ENCODE peak calls at places on chromosomes 6 and 20, in five cellular contexts. One of them, this sample, is unnamed.

GRCh38 chr6:16729183-16729696 is 32.0 kb downstream of the ATXN1 start:
- DNase-seq in CD4-positive, alpha-beta T cell: no peak
- DNase-seq in esophagus squamous epithelium: no peak
- DNase-seq in upper lobe of right lung: no peak
- DNase-seq in brain microvascular endothelial cell: peak; percentile 53
- DNase-seq in this sample: peak; percentile 41

GRCh38 chr20:29472606-29473005 is 1784.9 kb upstream of the DEFB115 start:
- DNase-seq in upper lobe of right lung: no peak
- DNase-seq in esophagus squamous epithelium: no peak
- DNase-seq in brain microvascular endothelial cell: no peak
- DNase-seq in CD4-positive, alpha-beta T cell: no peak
- DNase-seq in this sample: no peak

GRCh38 chr6:134235937-134236751 is 81.8 kb downstream of the SGK1 start:
- DNase-seq in esophagus squamous epithelium: no peak
- DNase-seq in upper lobe of right lung: no peak
- DNase-seq in CD4-positive, alpha-beta T cell: no peak
- DNase-seq in brain microvascular endothelial cell: peak; percentile 50
- DNase-seq in this sample: peak; percentile 23

GRCh38 chr6:125340946-125341345 is 39.2 kb upstream of the HDDC2 start:
- DNase-seq in esophagus squamous epithelium: no peak
- DNase-seq in upper lobe of right lung: no peak
- DNase-seq in CD4-positive, alpha-beta T cell: no peak
- DNase-seq in brain microvascular endothelial cell: no peak
- DNase-seq in this sample: no peak

GRCh38 chr20:7817286-7817685 is 123.0 kb downstream of the HAO1 start:
- DNase-seq in upper lobe of right lung: no peak
- DNase-seq in CD4-positive, alpha-beta T cell: no peak
- DNase-seq in brain microvascular endothelial cell: no peak
- DNase-seq in esophagus squamous epithelium: no peak
- DNase-seq in this sample: no peak

GRCh38 chr6:11609324-11610071 is 71.9 kb downstream of the TMEM170B start:
- DNase-seq in CD4-positive, alpha-beta T cell: no peak
- DNase-seq in esophagus squamous epithelium: no peak
- DNase-seq in brain microvascular endothelial cell: peak; percentile 95
- DNase-seq in upper lobe of right lung: no peak
- DNase-seq in this sample: no peak

GRCh38 chr20:16350465-16350864 is 222.8 kb downstream of the KIF16B start:
- DNase-seq in upper lobe of right lung: no peak
- DNase-seq in esophagus squamous epithelium: no peak
- DNase-seq in brain microvascular endothelial cell: peak; percentile 42
- DNase-seq in CD4-positive, alpha-beta T cell: no peak
- DNase-seq in this sample: no peak

GRCh38 chr20:48733296-48733790 is 94.5 kb downstream of the PREX1 start:
- DNase-seq in brain microvascular endothelial cell: peak; percentile 44
- DNase-seq in CD4-positive, alpha-beta T cell: no peak
- DNase-seq in upper lobe of right lung: no peak
- DNase-seq in esophagus squamous epithelium: no peak
- DNase-seq in this sample: no peak

GRCh38 chr6:45209762-45210161 is 118.4 kb upstream of the RUNX2 start:
- DNase-seq in CD4-positive, alpha-beta T cell: no peak
- DNase-seq in esophagus squamous epithelium: no peak
- DNase-seq in upper lobe of right lung: no peak
- DNase-seq in brain microvascular endothelial cell: peak; percentile 5
- DNase-seq in this sample: no peak

GRCh38 chr20:1912646-1913045 is 17.4 kb downstream of the SIRPA start:
- DNase-seq in esophagus squamous epithelium: no peak
- DNase-seq in brain microvascular endothelial cell: no peak
- DNase-seq in CD4-positive, alpha-beta T cell: no peak
- DNase-seq in upper lobe of right lung: peak; percentile 37
- DNase-seq in this sample: no peak

GRCh38 chr20:25057234-25058050 is 497 bp downstream of the ACSS1 start:
- DNase-seq in upper lobe of right lung: peak; percentile 93
- DNase-seq in brain microvascular endothelial cell: no peak
- DNase-seq in esophagus squamous epithelium: no peak
- DNase-seq in CD4-positive, alpha-beta T cell: peak; percentile 63
- DNase-seq in this sample: peak; percentile 83

GRCh38 chr20:4971064-4971463 is 30.2 kb downstream of the SLC23A2 start:
- DNase-seq in CD4-positive, alpha-beta T cell: no peak
- DNase-seq in upper lobe of right lung: no peak
- DNase-seq in brain microvascular endothelial cell: no peak
- DNase-seq in esophagus squamous epithelium: no peak
- DNase-seq in this sample: no peak

GRCh38 chr20:25223179-25223661 is 24.7 kb upstream of the PYGB start:
- DNase-seq in esophagus squamous epithelium: no peak
- DNase-seq in CD4-positive, alpha-beta T cell: no peak
- DNase-seq in upper lobe of right lung: no peak
- DNase-seq in brain microvascular endothelial cell: peak; percentile 98
- DNase-seq in this sample: peak; percentile 79

GRCh38 chr20:55538261-55538908 is 466.9 kb downstream of the CBLN4 start:
- DNase-seq in esophagus squamous epithelium: no peak
- DNase-seq in brain microvascular endothelial cell: no peak
- DNase-seq in CD4-positive, alpha-beta T cell: no peak
- DNase-seq in upper lobe of right lung: no peak
- DNase-seq in this sample: no peak

GRCh38 chr6:142300758-142301251 is 1.0 kb upstream of the ADGRG6 start:
- DNase-seq in esophagus squamous epithelium: no peak
- DNase-seq in brain microvascular endothelial cell: peak; percentile 73
- DNase-seq in upper lobe of right lung: no peak
- DNase-seq in CD4-positive, alpha-beta T cell: no peak
- DNase-seq in this sample: no peak

GRCh38 chr6:39377530-39377929 is 55.0 kb upstream of the KCNK16 start:
- DNase-seq in upper lobe of right lung: no peak
- DNase-seq in esophagus squamous epithelium: no peak
- DNase-seq in brain microvascular endothelial cell: peak; percentile 73
- DNase-seq in CD4-positive, alpha-beta T cell: no peak
- DNase-seq in this sample: peak; percentile 29

GRCh38 chr6:113596907-113597583 is 260.1 kb upstream of the MARCKS start:
- DNase-seq in brain microvascular endothelial cell: peak; percentile 74
- DNase-seq in esophagus squamous epithelium: no peak
- DNase-seq in upper lobe of right lung: no peak
- DNase-seq in CD4-positive, alpha-beta T cell: no peak
- DNase-seq in this sample: no peak

GRCh38 chr20:45347936-45348809 is at the start of gene SDC4:
- DNase-seq in upper lobe of right lung: peak; percentile 89
- DNase-seq in CD4-positive, alpha-beta T cell: peak; percentile 40
- DNase-seq in esophagus squamous epithelium: no peak
- DNase-seq in brain microvascular endothelial cell: no peak
- DNase-seq in this sample: peak; percentile 68

GRCh38 chr6:20186981-20187380 is 25.3 kb downstream of the MBOAT1 start:
- DNase-seq in brain microvascular endothelial cell: no peak
- DNase-seq in CD4-positive, alpha-beta T cell: no peak
- DNase-seq in upper lobe of right lung: no peak
- DNase-seq in esophagus squamous epithelium: no peak
- DNase-seq in this sample: no peak

GRCh38 chr6:84280030-84280429 is 52.6 kb upstream of the CEP162 start:
- DNase-seq in brain microvascular endothelial cell: peak; percentile 43
- DNase-seq in esophagus squamous epithelium: no peak
- DNase-seq in upper lobe of right lung: no peak
- DNase-seq in CD4-positive, alpha-beta T cell: no peak
- DNase-seq in this sample: no peak

GRCh38 chr20:17883592-17884317 is 84.8 kb downstream of the SNX5 start:
- DNase-seq in upper lobe of right lung: no peak
- DNase-seq in CD4-positive, alpha-beta T cell: no peak
- DNase-seq in esophagus squamous epithelium: no peak
- DNase-seq in brain microvascular endothelial cell: no peak
- DNase-seq in this sample: no peak

GRCh38 chr6:123715243-123715863 is 78.6 kb upstream of the TRDN start:
- DNase-seq in brain microvascular endothelial cell: no peak
- DNase-seq in CD4-positive, alpha-beta T cell: no peak
- DNase-seq in upper lobe of right lung: no peak
- DNase-seq in esophagus squamous epithelium: no peak
- DNase-seq in this sample: no peak

GRCh38 chr20:50259705-50260479 is 69.3 kb downstream of the CEBPB start:
- DNase-seq in CD4-positive, alpha-beta T cell: no peak
- DNase-seq in esophagus squamous epithelium: no peak
- DNase-seq in upper lobe of right lung: peak; percentile 82
- DNase-seq in brain microvascular endothelial cell: no peak
- DNase-seq in this sample: no peak

GRCh38 chr6:34237316-34237721 is 646 bp downstream of the HMGA1 start:
- DNase-seq in esophagus squamous epithelium: no peak
- DNase-seq in brain microvascular endothelial cell: no peak
- DNase-seq in CD4-positive, alpha-beta T cell: no peak
- DNase-seq in upper lobe of right lung: peak; percentile 71
- DNase-seq in this sample: no peak

GRCh38 chr6:11434565-11435326 is 102.8 kb upstream of the TMEM170B start:
- DNase-seq in esophagus squamous epithelium: no peak
- DNase-seq in brain microvascular endothelial cell: peak; percentile 86
- DNase-seq in CD4-positive, alpha-beta T cell: no peak
- DNase-seq in upper lobe of right lung: peak; percentile 73
- DNase-seq in this sample: no peak

GRCh38 chr20:34475979-34476736 is 40.1 kb upstream of the DYNLRB1 start:
- DNase-seq in upper lobe of right lung: peak; percentile 78
- DNase-seq in brain microvascular endothelial cell: no peak
- DNase-seq in esophagus squamous epithelium: no peak
- DNase-seq in CD4-positive, alpha-beta T cell: peak; percentile 18
- DNase-seq in this sample: peak; percentile 54

GRCh38 chr6:142804490-142804889 is 140.5 kb downstream of the HIVEP2 start:
- DNase-seq in esophagus squamous epithelium: no peak
- DNase-seq in CD4-positive, alpha-beta T cell: no peak
- DNase-seq in upper lobe of right lung: no peak
- DNase-seq in brain microvascular endothelial cell: no peak
- DNase-seq in this sample: no peak

GRCh38 chr6:36642913-36643817 is 35.3 kb upstream of the CDKN1A start:
- DNase-seq in upper lobe of right lung: no peak
- DNase-seq in esophagus squamous epithelium: no peak
- DNase-seq in brain microvascular endothelial cell: peak; percentile 56
- DNase-seq in CD4-positive, alpha-beta T cell: no peak
- DNase-seq in this sample: no peak

GRCh38 chr6:80623066-80623815 is 516.8 kb downstream of the BCKDHB start:
- DNase-seq in CD4-positive, alpha-beta T cell: no peak
- DNase-seq in esophagus squamous epithelium: no peak
- DNase-seq in brain microvascular endothelial cell: no peak
- DNase-seq in upper lobe of right lung: no peak
- DNase-seq in this sample: no peak

GRCh38 chr6:168647271-168647670 is 206.3 kb downstream of the SMOC2 start:
- DNase-seq in CD4-positive, alpha-beta T cell: no peak
- DNase-seq in brain microvascular endothelial cell: no peak
- DNase-seq in esophagus squamous epithelium: no peak
- DNase-seq in upper lobe of right lung: no peak
- DNase-seq in this sample: no peak

DNA sequence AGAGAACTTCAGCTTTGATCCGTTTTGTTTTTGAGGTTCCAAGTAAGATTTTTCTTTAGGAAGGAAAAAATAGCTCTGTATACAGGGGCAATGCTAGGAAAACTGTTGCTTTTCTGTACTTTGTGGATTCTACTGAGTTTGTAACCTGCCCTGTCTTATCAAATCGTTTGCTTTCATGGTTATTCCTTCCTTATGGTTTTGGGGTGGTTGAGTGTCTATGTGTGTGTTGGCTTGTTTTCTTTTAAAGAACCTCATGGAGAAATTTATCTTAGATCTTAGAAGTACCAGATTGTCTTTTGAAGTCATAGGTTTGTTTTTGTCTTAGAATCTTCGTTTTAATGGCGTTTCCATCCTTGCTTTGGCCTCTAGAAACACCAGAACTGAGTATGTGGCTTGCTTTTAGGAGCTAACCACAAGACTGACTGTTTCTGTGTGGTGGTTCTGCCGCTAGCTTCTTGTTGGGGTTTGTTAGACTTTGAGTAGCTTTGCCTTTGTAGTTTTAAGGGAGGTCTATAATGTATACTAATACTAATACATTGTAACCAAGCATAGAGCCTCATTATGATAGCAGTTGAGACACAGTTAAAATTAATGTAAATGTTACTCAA is 86.8 kb downstream of the RPP40 start:
- DNase-seq in upper lobe of right lung: no peak
- DNase-seq in brain microvascular endothelial cell: no peak
- DNase-seq in CD4-positive, alpha-beta T cell: no peak
- DNase-seq in esophagus squamous epithelium: no peak
- DNase-seq in this sample: no peak
- TF ChIP-seq CTCF in upper lobe of right lung: no peak
- TF ChIP-seq CTCF in brain microvascular endothelial cell: no peak
- TF ChIP-seq CTCF in CD4-positive, alpha-beta T cell: no peak
- TF ChIP-seq CTCF in esophagus squamous epithelium: no peak
- TF ChIP-seq CTCF in this sample: no peak

GRCh38 chr20:59939052-59939878 is 840 bp downstream of the PPP1R3D start:
- DNase-seq in CD4-positive, alpha-beta T cell: no peak
- DNase-seq in brain microvascular endothelial cell: no peak
- DNase-seq in esophagus squamous epithelium: no peak
- DNase-seq in upper lobe of right lung: peak; percentile 72
- DNase-seq in this sample: no peak

GRCh38 chr20:59940956-59941294 is 736 bp downstream of the FAM217B start:
- DNase-seq in upper lobe of right lung: no peak
- DNase-seq in esophagus squamous epithelium: no peak
- DNase-seq in CD4-positive, alpha-beta T cell: no peak
- DNase-seq in brain microvascular endothelial cell: no peak
- DNase-seq in this sample: no peak

GRCh38 chr20:59939879-59940128 is 301 bp downstream of the PPP1R3D start:
- DNase-seq in brain microvascular endothelial cell: no peak
- DNase-seq in upper lobe of right lung: peak; percentile 81
- DNase-seq in esophagus squamous epithelium: no peak
- DNase-seq in CD4-positive, alpha-beta T cell: peak; percentile 16
- DNase-seq in this sample: no peak

GRCh38 chr20:59938696-59939051 is 1.4 kb downstream of the PPP1R3D start:
- DNase-seq in CD4-positive, alpha-beta T cell: no peak
- DNase-seq in esophagus squamous epithelium: no peak
- DNase-seq in upper lobe of right lung: no peak
- DNase-seq in brain microvascular endothelial cell: no peak
- DNase-seq in this sample: no peak

GRCh38 chr20:59940129-59940955 is at the start of the genes FAM217B and PPP1R3D:
- DNase-seq in CD4-positive, alpha-beta T cell: peak; percentile 87
- DNase-seq in upper lobe of right lung: peak; percentile 99
- DNase-seq in esophagus squamous epithelium: peak; percentile 81
- DNase-seq in brain microvascular endothelial cell: peak; percentile 98
- DNase-seq in this sample: peak; percentile 94
- TF ChIP-seq CTCF in CD4-positive, alpha-beta T cell: no peak
- TF ChIP-seq CTCF in upper lobe of right lung: peak; percentile 24
- TF ChIP-seq CTCF in esophagus squamous epithelium: no peak
- TF ChIP-seq CTCF in brain microvascular endothelial cell: no peak
- TF ChIP-seq CTCF in this sample: no peak

GRCh38 chr6:88165877-88166492 is at the start of gene CNR1:
- DNase-seq in brain microvascular endothelial cell: peak; percentile 15
- DNase-seq in CD4-positive, alpha-beta T cell: no peak
- DNase-seq in esophagus squamous epithelium: no peak
- DNase-seq in upper lobe of right lung: peak; percentile 92
- DNase-seq in this sample: peak; percentile 11

GRCh38 chr6:88165087-88165876 is 865 bp downstream of the CNR1 start:
- DNase-seq in esophagus squamous epithelium: no peak
- DNase-seq in upper lobe of right lung: no peak
- DNase-seq in CD4-positive, alpha-beta T cell: no peak
- DNase-seq in brain microvascular endothelial cell: no peak
- DNase-seq in this sample: no peak

GRCh38 chr6:88161921-88162320 is 4.2 kb downstream of the CNR1 start:
- DNase-seq in brain microvascular endothelial cell: no peak
- DNase-seq in esophagus squamous epithelium: no peak
- DNase-seq in CD4-positive, alpha-beta T cell: no peak
- DNase-seq in upper lobe of right lung: no peak
- DNase-seq in this sample: no peak

GRCh38 chr6:88164061-88164460 is 2.1 kb downstream of the CNR1 start:
- DNase-seq in upper lobe of right lung: no peak
- DNase-seq in brain microvascular endothelial cell: no peak
- DNase-seq in esophagus squamous epithelium: no peak
- DNase-seq in CD4-positive, alpha-beta T cell: no peak
- DNase-seq in this sample: no peak

GRCh38 chr6:88163576-88163975 is 2.6 kb downstream of the CNR1 start:
- DNase-seq in esophagus squamous epithelium: no peak
- DNase-seq in brain microvascular endothelial cell: no peak
- DNase-seq in upper lobe of right lung: no peak
- DNase-seq in CD4-positive, alpha-beta T cell: no peak
- DNase-seq in this sample: no peak
- TF ChIP-seq CTCF in esophagus squamous epithelium: no peak
- TF ChIP-seq CTCF in brain microvascular endothelial cell: no peak
- TF ChIP-seq CTCF in upper lobe of right lung: no peak
- TF ChIP-seq CTCF in CD4-positive, alpha-beta T cell: no peak
- TF ChIP-seq CTCF in this sample: no peak

GRCh38 chr6:128807577-128807976 is 75.4 kb upstream of the LAMA2 start:
- DNase-seq in esophagus squamous epithelium: no peak
- DNase-seq in brain microvascular endothelial cell: no peak
- DNase-seq in upper lobe of right lung: no peak
- DNase-seq in CD4-positive, alpha-beta T cell: no peak
- DNase-seq in this sample: no peak
- TF ChIP-seq CTCF in esophagus squamous epithelium: peak; percentile 31
- TF ChIP-seq CTCF in brain microvascular endothelial cell: peak; percentile 38
- TF ChIP-seq CTCF in upper lobe of right lung: peak; percentile 36
- TF ChIP-seq CTCF in CD4-positive, alpha-beta T cell: peak; percentile 18
- TF ChIP-seq CTCF in this sample: peak; percentile 25

This sample was measured in activated CD8-positive, alpha-beta T cell treated with anti-CD3 and anti-CD28 coated beads for 36 hours.